ENCODE peak calls at places on chromosomes 1 and 21, in four cellular contexts. O is stimulated activated CD4-positive, alpha-beta T cell treated with anti-CD3 and anti-CD28 coated beads, Interleukin-1b, Interleukin-23, amount 100 ng/mL, for 24 hours; I is amygdala; Z is activated CD4-positive, alpha-beta T cell treated with anti-CD3 and anti-CD28 coated beads, Interleukin-2, amount 50 U/mL, for 24 hours. T is an unnamed sample.

GRCh38 chr1:236018885-236019453 is 45.9 kb downstream of the NID1 start:
- DNase-seq in O (no peak), I (no peak), Z (no peak), T (peak)

GRCh38 chr21:25934771-25935224 is 200.0 kb downstream of the GABPA start:
- DNase-seq in I (no peak), Z (no peak), O (no peak), T (peak)

GRCh38 chr1:169999357-169999756 is 75.1 kb downstream of the KIFAP3 start:
- DNase-seq in Z (no peak), O (no peak), I (no peak), T (no peak)

GRCh38 chr1:61636392-61636791 is 88.5 kb downstream of the TM2D1 start:
- DNase-seq in Z (no peak), O (no peak), I (no peak), T (no peak)

GRCh38 chr1:66197785-66198184 is 336.2 kb upstream of the SGIP1 start:
- DNase-seq in O (no peak), I (no peak), Z (no peak), T (no peak)

GRCh38 chr1:223659711-223660110 is 5.8 kb downstream of the CAPN8 start:
- DNase-seq in I (no peak), Z (no peak), O (no peak), T (no peak)

GRCh38 chr21:39373634-39374033 is 24.7 kb upstream of the HMGN1 start:
- DNase-seq in O (no peak), I (no peak), Z (no peak), T (no peak)

GRCh38 chr1:4674676-4675075 is 20.3 kb downstream of the AJAP1 start:
- DNase-seq in O (no peak), Z (no peak), I (no peak), T (no peak)

GRCh38 chr1:108107658-108108057 is 92.5 kb downstream of the SLC25A24 start:
- DNase-seq in O (no peak), I (no peak), Z (no peak), T (no peak)

GRCh38 chr1:117809764-117810163 is 119.7 kb downstream of the GDAP2 start:
- DNase-seq in Z (no peak), I (no peak), O (no peak), T (no peak)

GRCh38 chr1:82185084-82185483 is 384.4 kb downstream of the ADGRL2 start:
- DNase-seq in I (no peak), O (no peak), Z (no peak), T (no peak)

GRCh38 chr1:59354754-59355337 is 58.0 kb downstream of the FGGY start:
- DNase-seq in O (no peak), Z (no peak), I (no peak), T (peak)

GRCh38 chr1:172245788-172246187 is 174.7 kb upstream of the C1orf105 start:
- DNase-seq in O (no peak), Z (no peak), I (no peak), T (no peak)

GRCh38 chr1:35151220-35151619 is 41.7 kb downstream of the SFPQ start:
- DNase-seq in I (no peak), Z (no peak), O (no peak), T (no peak)

GRCh38 chr1:27548136-27548853 is 55.6 kb downstream of the AHDC1 start:
- DNase-seq in O (no peak), I (no peak), Z (no peak), T (no peak)

GRCh38 chr1:59994302-59995198 is 68.0 kb upstream of the CYP2J2 start:
- DNase-seq in Z (no peak), I (no peak), O (no peak), T (peak)

GRCh38 chr1:187067160-187067559 is 238.4 kb downstream of the PLA2G4A start:
- DNase-seq in O (no peak), Z (no peak), I (no peak), T (no peak)

GRCh38 chr1:20344738-20345137 is 54.1 kb downstream of the VWA5B1 start:
- DNase-seq in I (no peak), O (no peak), Z (no peak), T (no peak)

GRCh38 chr1:94063379-94063778 is 57.6 kb downstream of the ABCA4 start:
- DNase-seq in Z (no peak), I (no peak), O (no peak), T (peak)

GRCh38 chr1:55134152-55134808 is 80.9 kb downstream of the USP24 start:
- DNase-seq in O (no peak), Z (no peak), I (no peak), T (no peak)

GRCh38 chr1:77882411-77882810 is 6.0 kb upstream of the NEXN start:
- DNase-seq in I (no peak), Z (no peak), O (no peak), T (no peak)

GRCh38 chr1:89842547-89843278 is 21.9 kb downstream of the LRRC8D start:
- DNase-seq in O (no peak), I (no peak), Z (no peak), T (peak)

GRCh38 chr1:27536767-27537166 is 46.8 kb upstream of the WASF2 start:
- DNase-seq in I (peak), O (no peak), Z (no peak), T (peak)

GRCh38 chr1:96238426-96238825 is 483.2 kb upstream of the PTBP2 start:
- DNase-seq in O (no peak), Z (no peak), I (no peak), T (no peak)

GRCh38 chr21:21034046-21034445 is 35.8 kb downstream of the NCAM2 start:
- DNase-seq in O (no peak), I (no peak), Z (no peak), T (no peak)

GRCh38 chr1:9321480-9321849 is 28.8 kb downstream of the SPSB1 start:
- DNase-seq in I (no peak), Z (no peak), O (no peak), T (no peak)

GRCh38 chr1:110341146-110341871 is 2.1 kb downstream of the RBM15 start:
- DNase-seq in Z (no peak), I (no peak), O (no peak), T (no peak)

GRCh38 chr1:113444857-113445256 is 54.5 kb downstream of the MAGI3 start:
- DNase-seq in O (no peak), Z (no peak), I (no peak), T (no peak)

GRCh38 chr1:206905295-206906164 is 8.3 kb downstream of the IL24 start:
- DNase-seq in I (no peak), O (no peak), Z (no peak), T (no peak)

GRCh38 chr1:23699280-23700179 is 7.9 kb downstream of the RPL11 start:
- DNase-seq in I (no peak), Z (no peak), O (no peak), T (no peak)

GRCh38 chr1:20430355-20431290 is 55.4 kb downstream of the CAMK2N1 start:
- DNase-seq in O (peak), Z (peak), I (no peak), T (no peak)

GRCh38 chr1:201486158-201486557 is 17.2 kb upstream of the PHLDA3 start:
- DNase-seq in Z (no peak), O (no peak), I (no peak), T (no peak)

GRCh38 chr1:117171900-117172501 is 38.7 kb downstream of the VTCN1 start:
- DNase-seq in I (peak), Z (no peak), O (no peak), T (no peak)